ENCODE peak calls at places on chromosomes 4 and X, in six cellular contexts. One of them, this sample, is unnamed.
A peak's percentile ranks its signal among the peaks of the same experiment; 100 is the strongest.

GRCh38 chr4:142036795-142037583 is 400.6 kb downstream of the IL15 start:
- DNase-seq in pancreas: no peak
- DNase-seq in upper lobe of left lung: no peak
- DNase-seq in right cardiac atrium: no peak
- DNase-seq in stomach: no peak
- DNase-seq in HCT116: peak; percentile 19
- DNase-seq in this sample: no peak

GRCh38 chrX:118530537-118530936 is 34.9 kb downstream of the DOCK11 start:
- DNase-seq in HCT116: no peak
- DNase-seq in pancreas: no peak
- DNase-seq in right cardiac atrium: no peak
- DNase-seq in upper lobe of left lung: no peak
- DNase-seq in stomach: no peak
- DNase-seq in this sample: no peak

GRCh38 chr4:28886934-28887333 is 1833.2 kb upstream of the PCDH7 start:
- DNase-seq in HCT116: no peak
- DNase-seq in stomach: no peak
- DNase-seq in right cardiac atrium: no peak
- DNase-seq in upper lobe of left lung: no peak
- DNase-seq in pancreas: no peak
- DNase-seq in this sample: no peak

GRCh38 chrX:39327255-39327654 is 526.0 kb downstream of the MID1IP1 start:
- DNase-seq in HCT116: no peak
- DNase-seq in pancreas: no peak
- DNase-seq in upper lobe of left lung: no peak
- DNase-seq in stomach: no peak
- DNase-seq in right cardiac atrium: no peak
- DNase-seq in this sample: no peak

GRCh38 chrX:110317820-110318663 is at the start of gene AMMECR1:
- DNase-seq in pancreas: peak; percentile 74
- DNase-seq in HCT116: peak; percentile 31
- DNase-seq in upper lobe of left lung: peak; percentile 96
- DNase-seq in stomach: peak; percentile 80
- DNase-seq in right cardiac atrium: peak; percentile 93
- DNase-seq in this sample: peak; percentile 81

GRCh38 chrX:30971761-30972603 is 82.9 kb upstream of the TAB3 start:
- DNase-seq in right cardiac atrium: no peak
- DNase-seq in upper lobe of left lung: no peak
- DNase-seq in HCT116: no peak
- DNase-seq in stomach: peak; percentile 35
- DNase-seq in pancreas: peak; percentile 22
- DNase-seq in this sample: no peak

GRCh38 chrX:129227376-129227775 is 295.9 kb downstream of the SMARCA1 start:
- DNase-seq in stomach: no peak
- DNase-seq in pancreas: no peak
- DNase-seq in upper lobe of left lung: no peak
- DNase-seq in right cardiac atrium: no peak
- DNase-seq in HCT116: no peak
- DNase-seq in this sample: no peak

GRCh38 chr4:142248946-142249345 is 597.2 kb downstream of the INPP4B start:
- DNase-seq in stomach: no peak
- DNase-seq in upper lobe of left lung: no peak
- DNase-seq in right cardiac atrium: no peak
- DNase-seq in pancreas: no peak
- DNase-seq in HCT116: no peak
- DNase-seq in this sample: no peak

GRCh38 chr4:139568206-139568969 is 12.4 kb upstream of the SETD7 start:
- DNase-seq in upper lobe of left lung: peak; percentile 25
- DNase-seq in pancreas: no peak
- DNase-seq in right cardiac atrium: no peak
- DNase-seq in stomach: no peak
- DNase-seq in HCT116: no peak
- DNase-seq in this sample: no peak

GRCh38 chrX:10189317-10190268 is 32.8 kb downstream of the CLCN4 start:
- DNase-seq in right cardiac atrium: peak; percentile 83
- DNase-seq in upper lobe of left lung: no peak
- DNase-seq in HCT116: peak; percentile 51
- DNase-seq in stomach: peak; percentile 83
- DNase-seq in pancreas: peak; percentile 62
- DNase-seq in this sample: no peak

GRCh38 chr4:152780267-152780811 is 585 bp downstream of the ARFIP1 start:
- DNase-seq in HCT116: no peak
- DNase-seq in right cardiac atrium: no peak
- DNase-seq in pancreas: no peak
- DNase-seq in upper lobe of left lung: no peak
- DNase-seq in stomach: no peak
- DNase-seq in this sample: no peak

GRCh38 chrX:41386222-41386990 is 52.4 kb downstream of the DDX3X start:
- DNase-seq in stomach: no peak
- DNase-seq in upper lobe of left lung: no peak
- DNase-seq in HCT116: no peak
- DNase-seq in pancreas: no peak
- DNase-seq in right cardiac atrium: no peak
- DNase-seq in this sample: no peak

GRCh38 chr4:24973471-24974251 is 57.1 kb downstream of the LGI2 start:
- DNase-seq in HCT116: no peak
- DNase-seq in upper lobe of left lung: peak; percentile 37
- DNase-seq in right cardiac atrium: peak; percentile 82
- DNase-seq in pancreas: peak; percentile 53
- DNase-seq in stomach: peak; percentile 31
- DNase-seq in this sample: no peak

GRCh38 chr4:8379771-8380170 is 60.8 kb downstream of the ACOX3 start:
- DNase-seq in right cardiac atrium: no peak
- DNase-seq in pancreas: no peak
- DNase-seq in stomach: no peak
- DNase-seq in HCT116: no peak
- DNase-seq in upper lobe of left lung: no peak
- DNase-seq in this sample: no peak

GRCh38 chrX:53422915-53423268 is 219 bp downstream of the RIBC1 start:
- DNase-seq in upper lobe of left lung: no peak
- DNase-seq in stomach: no peak
- DNase-seq in HCT116: no peak
- DNase-seq in pancreas: no peak
- DNase-seq in right cardiac atrium: no peak
- DNase-seq in this sample: no peak
- H3K27ac ChIP-seq in upper lobe of left lung: peak overlapping the region; percentile 93
- H3K27ac ChIP-seq in stomach: peak overlapping the region; percentile 72
- H3K27ac ChIP-seq in HCT116: peak overlapping the region; percentile 32
- H3K27ac ChIP-seq in pancreas: peak overlapping the region; percentile 42
- H3K27ac ChIP-seq in right cardiac atrium: no peak overlapping the region
- H3K27ac ChIP-seq in this sample: peak overlapping the region; percentile 83

GRCh38 chr4:38940476-38940875 is 72.9 kb downstream of the FAM114A1 start:
- DNase-seq in right cardiac atrium: no peak
- DNase-seq in pancreas: no peak
- DNase-seq in stomach: no peak
- DNase-seq in upper lobe of left lung: no peak
- DNase-seq in HCT116: no peak
- DNase-seq in this sample: no peak

GRCh38 chr4:38943355-38943754 is 75.7 kb downstream of the FAM114A1 start:
- DNase-seq in upper lobe of left lung: no peak
- DNase-seq in right cardiac atrium: peak; percentile 78
- DNase-seq in stomach: peak; percentile 57
- DNase-seq in pancreas: peak; percentile 21
- DNase-seq in HCT116: no peak
- DNase-seq in this sample: no peak

GRCh38 chr4:38935391-38936073 is 67.9 kb downstream of the FAM114A1 start:
- DNase-seq in pancreas: no peak
- DNase-seq in HCT116: no peak
- DNase-seq in stomach: no peak
- DNase-seq in right cardiac atrium: no peak
- DNase-seq in upper lobe of left lung: no peak
- DNase-seq in this sample: no peak

DNA sequence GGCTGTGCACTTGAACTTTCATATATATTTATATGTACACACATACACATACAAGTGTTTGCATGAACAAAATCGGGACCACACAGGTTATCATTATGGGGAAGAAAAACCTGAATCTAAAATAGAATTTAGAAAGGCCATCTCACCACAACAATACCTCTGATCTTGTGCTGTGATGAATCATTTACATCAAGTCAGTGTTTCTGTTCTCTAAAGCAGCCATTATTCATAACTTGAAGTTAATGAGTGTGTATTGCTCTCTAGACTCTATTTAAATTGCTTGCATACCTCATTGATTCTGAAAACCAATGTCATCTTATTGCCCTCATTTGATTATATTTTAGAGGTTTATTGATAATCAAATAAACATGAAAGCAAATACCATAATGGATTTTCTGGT is 71.5 kb downstream of the FAM114A1 start:
- DNase-seq in upper lobe of left lung: no peak
- DNase-seq in HCT116: no peak
- DNase-seq in right cardiac atrium: no peak
- DNase-seq in stomach: no peak
- DNase-seq in pancreas: no peak
- DNase-seq in this sample: no peak
- H3K27ac ChIP-seq in upper lobe of left lung: no peak overlapping the region
- H3K27ac ChIP-seq in HCT116: no peak overlapping the region
- H3K27ac ChIP-seq in right cardiac atrium: no peak overlapping the region
- H3K27ac ChIP-seq in stomach: no peak overlapping the region
- H3K27ac ChIP-seq in pancreas: no peak overlapping the region
- H3K27ac ChIP-seq in this sample: no peak overlapping the region

GRCh38 chr4:113572620-113573019 is 188.9 kb downstream of the CAMK2D start:
- DNase-seq in HCT116: no peak
- DNase-seq in pancreas: no peak
- DNase-seq in right cardiac atrium: no peak
- DNase-seq in upper lobe of left lung: no peak
- DNase-seq in stomach: no peak
- DNase-seq in this sample: no peak

GRCh38 chr4:113576947-113577678 is 184.4 kb downstream of the CAMK2D start:
- DNase-seq in upper lobe of left lung: no peak
- DNase-seq in pancreas: no peak
- DNase-seq in stomach: no peak
- DNase-seq in HCT116: no peak
- DNase-seq in right cardiac atrium: no peak
- DNase-seq in this sample: no peak

GRCh38 chr4:113574636-113575103 is 186.9 kb downstream of the CAMK2D start:
- DNase-seq in HCT116: no peak
- DNase-seq in right cardiac atrium: no peak
- DNase-seq in pancreas: no peak
- DNase-seq in upper lobe of left lung: no peak
- DNase-seq in stomach: no peak
- DNase-seq in this sample: no peak

GRCh38 chr4:113579360-113579759 is 182.2 kb downstream of the CAMK2D start:
- DNase-seq in HCT116: no peak
- DNase-seq in right cardiac atrium: no peak
- DNase-seq in pancreas: no peak
- DNase-seq in upper lobe of left lung: no peak
- DNase-seq in stomach: no peak
- DNase-seq in this sample: no peak

GRCh38 chr4:113575391-113575790 is 186.1 kb downstream of the CAMK2D start:
- DNase-seq in right cardiac atrium: no peak
- DNase-seq in upper lobe of left lung: no peak
- DNase-seq in HCT116: no peak
- DNase-seq in pancreas: no peak
- DNase-seq in stomach: no peak
- DNase-seq in this sample: no peak
- H3K27ac ChIP-seq in right cardiac atrium: no peak overlapping the region
- H3K27ac ChIP-seq in upper lobe of left lung: no peak overlapping the region
- H3K27ac ChIP-seq in HCT116: no peak overlapping the region
- H3K27ac ChIP-seq in pancreas: no peak overlapping the region
- H3K27ac ChIP-seq in stomach: no peak overlapping the region
- H3K27ac ChIP-seq in this sample: no peak overlapping the region

DNA sequence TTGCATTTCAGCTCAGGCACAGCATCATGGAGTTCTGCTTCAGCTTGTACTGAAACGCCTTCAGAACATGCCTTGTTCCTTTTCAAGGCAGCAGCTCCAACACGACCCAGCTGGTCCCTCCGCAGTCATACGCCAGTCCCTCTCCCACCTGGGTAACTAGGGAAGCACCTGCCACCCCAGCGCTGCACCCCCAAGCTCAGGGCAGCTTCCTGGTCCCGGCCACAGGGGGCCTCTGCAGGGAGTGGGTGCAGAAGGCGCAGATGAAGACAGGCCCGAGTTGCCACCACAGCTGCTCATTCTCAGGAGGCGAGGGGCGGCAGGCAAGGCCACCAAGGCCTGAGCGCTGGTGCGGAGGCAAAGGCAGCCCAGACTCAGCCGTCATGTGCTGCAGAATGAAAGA is 21.8 kb downstream of the WDR1 start:
- DNase-seq in HCT116: no peak
- DNase-seq in upper lobe of left lung: no peak
- DNase-seq in stomach: no peak
- DNase-seq in right cardiac atrium: peak; percentile 54
- DNase-seq in pancreas: no peak
- DNase-seq in this sample: no peak
- H3K27ac ChIP-seq in HCT116: no peak overlapping the region
- H3K27ac ChIP-seq in upper lobe of left lung: peak overlapping the region; percentile 82
- H3K27ac ChIP-seq in stomach: no peak overlapping the region
- H3K27ac ChIP-seq in right cardiac atrium: peak overlapping the region; percentile 78
- H3K27ac ChIP-seq in pancreas: no peak overlapping the region
- H3K27ac ChIP-seq in this sample: peak overlapping the region; percentile 93

This sample was measured in coronary artery.